ENCODE peak calls at places on chromosomes 5 and 9, in five cellular contexts. B is AG10803, F is COR-L47, D is caudate nucleus, P is foreskin melanocyte. Q is an unnamed sample.

GRCh38 chr5:151053796-151054490 is 26.9 kb downstream of the TNIP1 start:
- DNase-seq in B (no peak), F (no peak), D (no peak), P (no peak), Q (no peak)

GRCh38 chr9:81825831-81826540 is 102.2 kb upstream of the SPATA31D4 start:
- DNase-seq in B (no peak), F (no peak), D (no peak), P (peak), Q (no peak)

GRCh38 chr5:55625603-55625875 is 86.6 kb downstream of the SLC38A9 start:
- DNase-seq in B (no peak), F (no peak), D (no peak), P (no peak), Q (no peak)

GRCh38 chr9:108779506-108779905 is 76.3 kb downstream of the ACTL7B start:
- DNase-seq in B (no peak), F (no peak), D (peak), P (peak), Q (peak)

GRCh38 chr5:9851458-9851857 is 221.3 kb upstream of the TAS2R1 start:
- DNase-seq in B (peak), F (no peak), D (no peak), P (no peak), Q (peak)

GRCh38 chr5:26805076-26805475 is 233.3 kb downstream of the CDH9 start:
- DNase-seq in B (no peak), F (no peak), D (no peak), P (no peak), Q (no peak)

GRCh38 chr5:147080391-147080790 is 154.4 kb upstream of the STK32A start:
- DNase-seq in B (no peak), F (no peak), D (no peak), P (no peak), Q (no peak)

GRCh38 chr9:120569556-120569955 is 10.4 kb downstream of the CDK5RAP2 start:
- DNase-seq in B (no peak), F (no peak), D (no peak), P (no peak), Q (no peak)

GRCh38 chr9:112665347-112665746 is 52.6 kb downstream of the INIP start:
- DNase-seq in B (peak), F (no peak), D (no peak), P (no peak), Q (no peak)

GRCh38 chr9:134724231-134724911 is 82.8 kb downstream of the COL5A1 start:
- DNase-seq in B (peak), F (no peak), D (no peak), P (no peak), Q (no peak)

GRCh38 chr5:5025098-5025773 is 114.9 kb upstream of the ADAMTS16 start:
- DNase-seq in B (no peak), F (no peak), D (no peak), P (no peak), Q (no peak)

GRCh38 chr9:110950041-110950645 is 88.1 kb downstream of the LPAR1 start:
- DNase-seq in B (peak), F (no peak), D (no peak), P (no peak), Q (no peak)

GRCh38 chr9:98594551-98595160 is 114.1 kb downstream of the GABBR2 start:
- DNase-seq in B (no peak), F (no peak), D (no peak), P (no peak), Q (no peak)

GRCh38 chr9:107119294-107119693 is 163.8 kb upstream of the RAD23B start:
- DNase-seq in B (no peak), F (no peak), D (no peak), P (no peak), Q (no peak)

GRCh38 chr9:92004045-92004392 is 54.0 kb upstream of the ROR2 start:
- DNase-seq in B (no peak), F (no peak), D (no peak), P (no peak), Q (no peak)

GRCh38 chr9:76559283-76559682 is 100.3 kb downstream of the GCNT1 start:
- DNase-seq in B (no peak), F (no peak), D (no peak), P (no peak), Q (no peak)

GRCh38 chr5:1332461-1333001 is 12.4 kb downstream of the CLPTM1L start:
- DNase-seq in B (no peak), F (no peak), D (no peak), P (no peak), Q (no peak)

GRCh38 chr9:113602126-113603119 is 138.9 kb downstream of the RGS3 start:
- DNase-seq in B (peak), F (peak), D (no peak), P (no peak), Q (peak)

GRCh38 chr5:138352722-138353549 is 451 bp downstream of the KDM3B start:
- DNase-seq in B (peak), F (no peak), D (peak), P (peak), Q (no peak)

GRCh38 chr5:53355316-53355715 is 125.1 kb upstream of the FST start:
- DNase-seq in B (no peak), F (no peak), D (no peak), P (no peak), Q (no peak)

Q was measured in COLO829.